ENCODE peak calls at places on chromosome 4, in eight cellular contexts. D is kidney, Y is foreskin keratinocyte, L is lung, W is heart left ventricle, G is mesendoderm, M is tibial nerve, T is brain microvascular endothelial cell. E is an unnamed sample.

GRCh38 chr4:155038459-155038858 is 170.0 kb upstream of the NPY2R start:
- DNase-seq in D (no peak), Y (no peak), L (no peak), W (no peak), G (no peak), M (no peak), T (no peak), E (no peak)

GRCh38 chr4:2142630-2143427 is 83.7 kb downstream of the NAT8L start:
- DNase-seq in D (no peak), Y (no peak), L (no peak), W (no peak), G (no peak), M (no peak), T (no peak), E (no peak)

GRCh38 chr4:173913496-173913895 is 370.0 kb downstream of the FBXO8 start:
- DNase-seq in D (no peak), Y (peak; percentile 16), L (no peak), W (no peak), G (no peak), M (no peak), T (no peak), E (no peak)

GRCh38 chr4:3411676-3412075 is 30.1 kb upstream of the HGFAC start:
- DNase-seq in D (peak; percentile 51), Y (no peak), L (no peak), W (peak; percentile 26), G (no peak), M (peak; percentile 9), T (no peak), E (no peak)

GRCh38 chr4:109033993-109034392 is 268.5 kb downstream of the COL25A1 start:
- DNase-seq in D (no peak), Y (no peak), L (no peak), W (no peak), G (no peak), M (no peak), T (no peak), E (no peak)

GRCh38 chr4:2962614-2963184 is 507 bp downstream of the NOP14 start:
- DNase-seq in D (no peak), Y (no peak), L (peak; percentile 39), W (no peak), G (peak; percentile 92), M (no peak), T (peak; percentile 38), E (no peak)

GRCh38 chr4:38130884-38131283 is 170.7 kb downstream of the PTTG2 start:
- DNase-seq in D (no peak), Y (no peak), L (no peak), W (no peak), G (no peak), M (no peak), T (no peak), E (no peak)

GRCh38 chr4:102735578-102735977 is 25.2 kb downstream of the MANBA start:
- DNase-seq in D (no peak), Y (no peak), L (no peak), W (no peak), G (no peak), M (no peak), T (no peak), E (no peak)

GRCh38 chr4:156963419-156963818 is 8.2 kb downstream of the PDGFC start:
- DNase-seq in D (no peak), Y (no peak), L (no peak), W (no peak), G (no peak), M (no peak), T (no peak), E (no peak)

GRCh38 chr4:105709081-105709450 is 482 bp downstream of the GSTCD start:
- DNase-seq in D (no peak), Y (peak; percentile 19), L (no peak), W (no peak), G (peak; percentile 73), M (no peak), T (no peak), E (no peak)

DNA sequence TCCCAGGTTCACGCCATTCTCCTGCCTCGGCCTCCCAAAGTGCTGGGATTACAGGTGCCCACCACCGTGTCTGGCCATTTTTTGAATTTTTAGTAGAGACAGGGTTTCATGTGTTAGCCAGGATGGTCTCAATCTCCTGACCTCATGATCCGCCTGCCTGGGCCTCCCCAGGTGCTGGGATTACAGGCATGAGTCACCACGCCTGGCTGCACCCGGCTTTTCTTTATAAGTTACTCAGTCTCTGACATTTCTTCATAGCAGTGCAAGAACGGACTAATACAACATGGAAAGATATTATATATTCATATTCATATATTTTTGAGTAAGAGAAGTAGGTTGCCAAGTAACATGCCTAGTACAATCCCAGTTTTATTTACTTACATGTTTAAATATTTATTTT is 22.9 kb downstream of the SHROOM3 start:
- DNase-seq in D (no peak), Y (peak; percentile 59), L (no peak), W (no peak), G (peak; percentile 58), M (no peak), T (peak; percentile 39), E (no peak)
- H3K27ac ChIP-seq in D (no peak overlapping the region), Y (no peak overlapping the region), L (no peak overlapping the region), W (no peak overlapping the region), G (no peak overlapping the region), M (no peak overlapping the region), T (peak overlapping the region; percentile 88), E (peak overlapping the region; percentile 78)

GRCh38 chr4:151808120-151808529 is 47.3 kb upstream of the GATB start:
- DNase-seq in D (no peak), Y (no peak), L (no peak), W (no peak), G (no peak), M (no peak), T (no peak), E (peak; percentile 37)

GRCh38 chr4:151806511-151806927 is 45.7 kb upstream of the GATB start:
- DNase-seq in D (no peak), Y (no peak), L (no peak), W (no peak), G (peak; percentile 83), M (no peak), T (peak; percentile 78), E (no peak)

GRCh38 chr4:151804821-151805220 is 44.0 kb upstream of the GATB start:
- DNase-seq in D (no peak), Y (no peak), L (no peak), W (no peak), G (no peak), M (no peak), T (no peak), E (no peak)

GRCh38 chr4:151809716-151810115 is 48.9 kb upstream of the GATB start:
- DNase-seq in D (no peak), Y (no peak), L (no peak), W (no peak), G (no peak), M (no peak), T (no peak), E (no peak)

GRCh38 chr4:151807220-151807619 is 46.4 kb upstream of the GATB start:
- DNase-seq in D (no peak), Y (no peak), L (no peak), W (no peak), G (no peak), M (no peak), T (no peak), E (no peak)
- H3K27ac ChIP-seq in D (no peak overlapping the region), Y (no peak overlapping the region), L (peak overlapping the region; percentile 6), W (peak overlapping the region; percentile 80), G (no peak overlapping the region), M (peak overlapping the region; percentile 66), T (peak overlapping the region; percentile 34), E (no peak overlapping the region)

GRCh38 chr4:55172694-55173287 is 47.4 kb upstream of the KDR start:
- DNase-seq in D (peak; percentile 55), Y (peak; percentile 16), L (no peak), W (no peak), G (peak; percentile 43), M (no peak), T (peak; percentile 46), E (no peak)
- H3K27ac ChIP-seq in D (no peak overlapping the region), Y (no peak overlapping the region), L (peak overlapping the region; percentile 83), W (peak overlapping the region; percentile 60), G (no peak overlapping the region), M (no peak overlapping the region), T (peak overlapping the region; percentile 64), E (peak overlapping the region; percentile 80)

DNA sequence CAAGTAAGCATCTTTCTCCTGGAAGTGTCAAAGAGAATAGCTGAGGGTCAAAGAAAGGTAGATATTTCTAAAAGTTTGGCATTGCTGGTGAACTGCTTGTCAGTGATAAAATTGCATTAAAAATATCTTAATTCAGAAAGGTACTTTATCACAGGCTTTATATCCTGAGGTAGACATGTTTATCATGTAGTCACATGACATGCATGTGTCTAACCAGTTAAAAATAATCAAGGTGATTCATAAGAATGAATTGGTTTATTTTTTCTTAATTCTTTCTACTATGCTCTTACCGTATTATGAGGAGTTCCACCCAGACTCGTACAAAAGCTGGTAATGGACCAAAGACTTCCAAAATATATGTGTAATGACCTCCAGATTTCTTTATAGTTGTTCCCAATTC is 6.1 kb downstream of the SLC7A11 start:
- DNase-seq in D (no peak), Y (peak; percentile 13), L (no peak), W (no peak), G (no peak), M (no peak), T (no peak), E (no peak)
- H3K27ac ChIP-seq in D (no peak overlapping the region), Y (peak overlapping the region; percentile 58), L (no peak overlapping the region), W (no peak overlapping the region), G (no peak overlapping the region), M (no peak overlapping the region), T (peak overlapping the region; percentile 82), E (peak overlapping the region; percentile 97)

GRCh38 chr4:30719363-30720020 is 677 bp upstream of the PCDH7 start:
- DNase-seq in D (peak; percentile 80), Y (no peak), L (no peak), W (peak; percentile 70), G (peak; percentile 92), M (no peak), T (peak; percentile 35), E (no peak)
- H3K27ac ChIP-seq in D (no peak overlapping the region), Y (peak overlapping the region; percentile 72), L (peak overlapping the region; percentile 5), W (peak overlapping the region; percentile 77), G (peak overlapping the region; percentile 75), M (peak overlapping the region; percentile 43), T (no peak overlapping the region), E (peak overlapping the region; percentile 73)

GRCh38 chr4:172127168-172127567 is 314.0 kb downstream of the GALNTL6 start:
- DNase-seq in D (no peak), Y (no peak), L (no peak), W (no peak), G (no peak), M (no peak), T (no peak), E (no peak)
- H3K27ac ChIP-seq in D (no peak overlapping the region), Y (no peak overlapping the region), L (no peak overlapping the region), W (no peak overlapping the region), G (no peak overlapping the region), M (no peak overlapping the region), T (no peak overlapping the region), E (no peak overlapping the region)